ENCODE peak calls at places on chromosome 22, in eight cellular contexts. One of them, this sample, is unnamed.

GRCh38 chr22:48868554-48868953 is 959.1 kb downstream of the BRD1 start:
- DNase-seq in upper lobe of right lung: peak
- DNase-seq in heart right ventricle: no peak
- DNase-seq in spleen: peak
- DNase-seq in fibroblast of mammary gland: no peak
- DNase-seq in choroid plexus epithelial cell: no peak
- DNase-seq in left ventricle myocardium inferior: peak
- DNase-seq in lower leg skin: no peak
- DNase-seq in this sample: no peak

GRCh38 chr22:46262449-46263207 is 515 bp downstream of the PKDREJ start:
- DNase-seq in choroid plexus epithelial cell: peak
- DNase-seq in fibroblast of mammary gland: peak
- DNase-seq in spleen: peak
- DNase-seq in lower leg skin: peak
- DNase-seq in left ventricle myocardium inferior: peak
- DNase-seq in heart right ventricle: peak
- DNase-seq in upper lobe of right lung: peak
- DNase-seq in this sample: peak

GRCh38 chr22:46586123-46586519 is 34.1 kb upstream of the GRAMD4 start:
- DNase-seq in choroid plexus epithelial cell: no peak
- DNase-seq in spleen: peak
- DNase-seq in fibroblast of mammary gland: no peak
- DNase-seq in upper lobe of right lung: peak
- DNase-seq in lower leg skin: no peak
- DNase-seq in left ventricle myocardium inferior: no peak
- DNase-seq in heart right ventricle: no peak
- DNase-seq in this sample: no peak

GRCh38 chr22:39343259-39344045 is 6.3 kb upstream of the SYNGR1 start:
- DNase-seq in left ventricle myocardium inferior: peak
- DNase-seq in upper lobe of right lung: peak
- DNase-seq in choroid plexus epithelial cell: peak
- DNase-seq in heart right ventricle: no peak
- DNase-seq in spleen: no peak
- DNase-seq in lower leg skin: no peak
- DNase-seq in fibroblast of mammary gland: peak
- DNase-seq in this sample: peak

GRCh38 chr22:50613291-50613981 is 12.8 kb downstream of the MAPK8IP2 start:
- DNase-seq in upper lobe of right lung: peak
- DNase-seq in lower leg skin: peak
- DNase-seq in fibroblast of mammary gland: peak
- DNase-seq in spleen: peak
- DNase-seq in choroid plexus epithelial cell: peak
- DNase-seq in left ventricle myocardium inferior: peak
- DNase-seq in heart right ventricle: peak
- DNase-seq in this sample: peak

GRCh38 chr22:27213766-27214581 is 556.6 kb downstream of the MIAT start:
- DNase-seq in lower leg skin: peak
- DNase-seq in upper lobe of right lung: no peak
- DNase-seq in choroid plexus epithelial cell: peak
- DNase-seq in heart right ventricle: peak
- DNase-seq in left ventricle myocardium inferior: peak
- DNase-seq in spleen: no peak
- DNase-seq in fibroblast of mammary gland: peak
- DNase-seq in this sample: peak

GRCh38 chr22:44889233-44889878 is 120.4 kb downstream of the PHF21B start:
- DNase-seq in upper lobe of right lung: peak
- DNase-seq in choroid plexus epithelial cell: no peak
- DNase-seq in spleen: peak
- DNase-seq in lower leg skin: peak
- DNase-seq in left ventricle myocardium inferior: no peak
- DNase-seq in heart right ventricle: no peak
- DNase-seq in fibroblast of mammary gland: no peak
- DNase-seq in this sample: no peak

GRCh38 chr22:33526434-33527107 is 393.7 kb downstream of the LARGE1 start:
- DNase-seq in heart right ventricle: no peak
- DNase-seq in upper lobe of right lung: no peak
- DNase-seq in choroid plexus epithelial cell: no peak
- DNase-seq in fibroblast of mammary gland: no peak
- DNase-seq in spleen: no peak
- DNase-seq in lower leg skin: no peak
- DNase-seq in left ventricle myocardium inferior: no peak
- DNase-seq in this sample: no peak

GRCh38 chr22:34696557-34696956 is 369.4 kb upstream of the ISX start:
- DNase-seq in upper lobe of right lung: no peak
- DNase-seq in fibroblast of mammary gland: no peak
- DNase-seq in lower leg skin: no peak
- DNase-seq in choroid plexus epithelial cell: no peak
- DNase-seq in heart right ventricle: no peak
- DNase-seq in spleen: no peak
- DNase-seq in left ventricle myocardium inferior: no peak
- DNase-seq in this sample: no peak

GRCh38 chr22:42937164-42937854 is 77.6 kb downstream of the PACSIN2 start:
- DNase-seq in choroid plexus epithelial cell: peak
- DNase-seq in left ventricle myocardium inferior: no peak
- DNase-seq in heart right ventricle: no peak
- DNase-seq in fibroblast of mammary gland: peak
- DNase-seq in upper lobe of right lung: peak
- DNase-seq in lower leg skin: peak
- DNase-seq in spleen: peak
- DNase-seq in this sample: peak

GRCh38 chr22:37199839-37200161 is 11.8 kb upstream of the C1QTNF6 start:
- DNase-seq in lower leg skin: no peak
- DNase-seq in spleen: no peak
- DNase-seq in choroid plexus epithelial cell: no peak
- DNase-seq in upper lobe of right lung: no peak
- DNase-seq in fibroblast of mammary gland: no peak
- DNase-seq in heart right ventricle: no peak
- DNase-seq in left ventricle myocardium inferior: no peak
- DNase-seq in this sample: no peak
- H3K4me3 ChIP-seq in lower leg skin: no peak
- H3K4me3 ChIP-seq in spleen: peak
- H3K4me3 ChIP-seq in choroid plexus epithelial cell: peak
- H3K4me3 ChIP-seq in upper lobe of right lung: peak
- H3K4me3 ChIP-seq in fibroblast of mammary gland: peak
- H3K4me3 ChIP-seq in heart right ventricle: peak
- H3K4me3 ChIP-seq in left ventricle myocardium inferior: peak
- H3K4me3 ChIP-seq in this sample: no peak

GRCh38 chr22:40526960-40527359 is 109.6 kb downstream of the MRTFA start:
- DNase-seq in fibroblast of mammary gland: no peak
- DNase-seq in upper lobe of right lung: no peak
- DNase-seq in spleen: no peak
- DNase-seq in heart right ventricle: no peak
- DNase-seq in choroid plexus epithelial cell: no peak
- DNase-seq in left ventricle myocardium inferior: no peak
- DNase-seq in lower leg skin: no peak
- DNase-seq in this sample: no peak

GRCh38 chr22:40520562-40520961 is 116.0 kb downstream of the MRTFA start:
- DNase-seq in upper lobe of right lung: no peak
- DNase-seq in spleen: no peak
- DNase-seq in heart right ventricle: no peak
- DNase-seq in fibroblast of mammary gland: no peak
- DNase-seq in choroid plexus epithelial cell: no peak
- DNase-seq in left ventricle myocardium inferior: no peak
- DNase-seq in lower leg skin: no peak
- DNase-seq in this sample: no peak

GRCh38 chr22:40525250-40525884 is 111.2 kb downstream of the MRTFA start:
- DNase-seq in lower leg skin: no peak
- DNase-seq in choroid plexus epithelial cell: peak
- DNase-seq in left ventricle myocardium inferior: peak
- DNase-seq in fibroblast of mammary gland: peak
- DNase-seq in heart right ventricle: peak
- DNase-seq in spleen: peak
- DNase-seq in upper lobe of right lung: peak
- DNase-seq in this sample: peak

GRCh38 chr22:40521046-40521445 is 115.5 kb downstream of the MRTFA start:
- DNase-seq in left ventricle myocardium inferior: no peak
- DNase-seq in fibroblast of mammary gland: no peak
- DNase-seq in choroid plexus epithelial cell: no peak
- DNase-seq in spleen: no peak
- DNase-seq in heart right ventricle: no peak
- DNase-seq in lower leg skin: no peak
- DNase-seq in upper lobe of right lung: no peak
- DNase-seq in this sample: no peak

DNA sequence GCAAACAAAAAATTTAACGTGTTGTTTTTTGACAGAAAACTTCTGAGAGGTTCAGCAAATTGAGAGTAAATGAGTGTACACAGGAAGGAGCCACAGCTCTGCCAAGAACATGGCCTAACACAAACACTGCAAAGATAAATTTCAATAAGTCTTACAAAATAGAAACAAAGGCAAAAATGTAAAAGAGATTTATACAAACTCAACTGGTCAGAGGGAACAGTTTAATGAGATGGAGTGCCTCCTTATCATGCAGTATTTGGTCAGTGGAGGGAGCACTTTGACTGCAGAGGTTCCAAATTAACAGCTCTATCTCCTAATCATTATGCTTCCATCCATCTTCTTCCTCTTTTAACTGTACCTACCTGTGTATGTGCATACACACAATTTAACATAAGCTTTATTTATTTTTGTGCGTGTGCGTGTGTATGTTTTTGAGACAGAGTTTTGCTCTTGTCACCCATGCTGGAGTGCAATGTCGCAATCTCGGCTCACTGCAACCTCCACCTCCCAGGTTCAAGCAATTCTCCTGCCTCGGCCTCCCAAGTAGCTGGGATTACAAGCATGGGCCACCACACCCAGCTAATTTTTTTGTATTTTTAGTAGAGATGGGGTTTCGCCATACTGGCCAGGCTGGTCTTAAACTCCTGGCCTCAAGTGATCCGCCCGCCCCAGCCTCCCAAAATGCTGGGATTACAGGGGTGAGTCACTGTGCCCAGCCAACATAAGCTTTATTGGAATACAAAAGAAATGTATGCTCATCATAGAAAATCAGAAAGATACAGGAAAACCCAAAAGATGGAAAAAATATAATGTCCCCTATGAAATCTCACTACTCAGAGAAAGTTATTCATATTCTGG is 111.9 kb downstream of the MRTFA start:
- DNase-seq in choroid plexus epithelial cell: peak
- DNase-seq in lower leg skin: no peak
- DNase-seq in spleen: no peak
- DNase-seq in heart right ventricle: no peak
- DNase-seq in left ventricle myocardium inferior: no peak
- DNase-seq in upper lobe of right lung: no peak
- DNase-seq in fibroblast of mammary gland: peak
- DNase-seq in this sample: peak
- TF ChIP-seq CTCF in choroid plexus epithelial cell: peak
- TF ChIP-seq CTCF in lower leg skin: no peak
- TF ChIP-seq CTCF in spleen: no peak
- TF ChIP-seq CTCF in heart right ventricle: peak
- TF ChIP-seq CTCF in left ventricle myocardium inferior: no peak
- TF ChIP-seq CTCF in upper lobe of right lung: peak
- TF ChIP-seq CTCF in fibroblast of mammary gland: peak
- TF ChIP-seq CTCF in this sample: peak

GRCh38 chr22:29690481-29690880 is 29.3 kb upstream of the CABP7 start:
- DNase-seq in heart right ventricle: no peak
- DNase-seq in choroid plexus epithelial cell: no peak
- DNase-seq in fibroblast of mammary gland: no peak
- DNase-seq in lower leg skin: no peak
- DNase-seq in spleen: no peak
- DNase-seq in upper lobe of right lung: no peak
- DNase-seq in left ventricle myocardium inferior: no peak
- DNase-seq in this sample: no peak

GRCh38 chr22:29691636-29692326 is 28.0 kb upstream of the CABP7 start:
- DNase-seq in heart right ventricle: no peak
- DNase-seq in choroid plexus epithelial cell: no peak
- DNase-seq in fibroblast of mammary gland: no peak
- DNase-seq in spleen: no peak
- DNase-seq in upper lobe of right lung: no peak
- DNase-seq in left ventricle myocardium inferior: no peak
- DNase-seq in lower leg skin: no peak
- DNase-seq in this sample: no peak

GRCh38 chr22:29692327-29692640 is 27.5 kb upstream of the CABP7 start:
- DNase-seq in heart right ventricle: no peak
- DNase-seq in spleen: no peak
- DNase-seq in upper lobe of right lung: peak
- DNase-seq in choroid plexus epithelial cell: no peak
- DNase-seq in lower leg skin: no peak
- DNase-seq in fibroblast of mammary gland: no peak
- DNase-seq in left ventricle myocardium inferior: no peak
- DNase-seq in this sample: no peak

GRCh38 chr22:29689872-29690213 is 30.0 kb upstream of the CABP7 start:
- DNase-seq in heart right ventricle: peak
- DNase-seq in lower leg skin: no peak
- DNase-seq in upper lobe of right lung: peak
- DNase-seq in left ventricle myocardium inferior: peak
- DNase-seq in spleen: peak
- DNase-seq in choroid plexus epithelial cell: peak
- DNase-seq in fibroblast of mammary gland: peak
- DNase-seq in this sample: peak

DNA sequence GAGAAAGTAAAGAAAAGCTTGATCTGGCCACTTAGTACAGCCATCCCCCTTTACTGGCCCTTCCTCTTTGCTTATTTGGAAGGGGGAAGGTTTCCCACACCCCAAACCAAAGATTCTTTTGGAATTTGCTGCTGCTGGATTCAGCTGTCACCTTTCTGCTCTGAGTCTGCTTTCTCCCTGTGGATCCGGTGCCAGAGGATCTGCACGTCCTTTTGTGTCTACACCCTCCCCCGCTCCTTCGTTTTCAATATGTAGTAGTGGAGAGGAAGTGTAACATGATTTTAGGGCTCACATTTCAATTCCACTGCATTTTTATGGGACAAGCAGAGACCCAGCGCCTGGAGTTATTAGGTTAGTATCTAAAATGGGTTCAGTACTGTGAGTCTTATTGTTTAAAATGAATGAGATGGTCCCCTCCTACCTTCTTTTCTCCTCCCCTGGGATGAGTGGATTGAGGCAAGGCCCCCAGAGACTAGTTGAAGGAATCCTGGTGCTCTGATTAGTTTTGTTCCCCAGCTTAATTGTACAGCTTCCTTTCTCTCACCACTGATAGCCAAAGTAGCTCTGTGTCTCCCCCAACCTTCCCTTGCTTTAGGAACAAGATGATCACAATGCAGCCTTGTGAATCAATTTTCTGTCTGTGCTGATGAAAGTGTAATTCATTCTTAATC is 30.5 kb upstream of the CABP7 start:
- DNase-seq in choroid plexus epithelial cell: no peak
- DNase-seq in spleen: no peak
- DNase-seq in lower leg skin: no peak
- DNase-seq in upper lobe of right lung: no peak
- DNase-seq in left ventricle myocardium inferior: no peak
- DNase-seq in heart right ventricle: no peak
- DNase-seq in fibroblast of mammary gland: no peak
- DNase-seq in this sample: no peak
- H3K4me3 ChIP-seq in choroid plexus epithelial cell: no peak
- H3K4me3 ChIP-seq in spleen: no peak
- H3K4me3 ChIP-seq in lower leg skin: no peak
- H3K4me3 ChIP-seq in upper lobe of right lung: no peak
- H3K4me3 ChIP-seq in left ventricle myocardium inferior: no peak
- H3K4me3 ChIP-seq in heart right ventricle: no peak
- H3K4me3 ChIP-seq in fibroblast of mammary gland: no peak
- H3K4me3 ChIP-seq in this sample: no peak

DNA sequence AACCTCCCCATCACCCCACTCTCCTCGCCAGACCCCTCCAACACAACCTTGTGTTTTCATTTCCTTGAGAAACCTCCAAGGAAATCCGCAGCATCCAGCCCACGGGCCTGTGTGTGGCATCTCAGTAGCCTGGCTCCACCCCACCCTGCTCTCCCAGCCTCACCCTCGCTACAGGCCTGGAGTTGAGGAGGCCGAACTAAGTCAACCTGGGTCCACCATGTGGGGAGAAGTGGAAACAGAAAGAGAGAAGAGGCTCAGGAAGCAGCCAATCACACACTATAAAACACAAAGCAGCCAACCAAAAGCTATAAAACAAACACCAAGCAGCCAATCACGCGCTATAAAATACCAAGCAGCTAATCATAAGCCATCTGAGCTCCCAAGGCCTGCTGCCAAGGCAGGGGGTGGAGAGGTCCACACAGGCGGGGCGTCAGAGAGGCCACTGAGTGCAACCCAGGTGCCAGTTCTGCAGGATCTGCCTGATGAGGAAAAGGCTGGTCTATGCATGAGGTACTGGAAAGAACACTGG is 72.0 kb downstream of the MICAL3 start:
- DNase-seq in choroid plexus epithelial cell: no peak
- DNase-seq in spleen: no peak
- DNase-seq in heart right ventricle: no peak
- DNase-seq in upper lobe of right lung: no peak
- DNase-seq in left ventricle myocardium inferior: no peak
- DNase-seq in fibroblast of mammary gland: no peak
- DNase-seq in lower leg skin: no peak
- DNase-seq in this sample: no peak
- TF ChIP-seq CTCF in choroid plexus epithelial cell: no peak
- TF ChIP-seq CTCF in spleen: no peak
- TF ChIP-seq CTCF in heart right ventricle: no peak
- TF ChIP-seq CTCF in upper lobe of right lung: no peak
- TF ChIP-seq CTCF in left ventricle myocardium inferior: no peak
- TF ChIP-seq CTCF in fibroblast of mammary gland: no peak
- TF ChIP-seq CTCF in lower leg skin: no peak
- TF ChIP-seq CTCF in this sample: no peak

This sample was measured in cardiac fibroblast.